ENCODE peak calls at places on chromosomes 1 and 21, in eight cellular contexts. One of them, this sample, is unnamed.

GRCh38 chr1:21317035-21317689 is 26.9 kb upstream of the ECE1 start:
- DNase-seq in body of pancreas: peak; percentile 87
- DNase-seq in endodermal cell: no peak
- DNase-seq in NB4: peak; percentile 53
- DNase-seq in cardiac muscle cell: peak; percentile 78
- DNase-seq in left lung: peak; percentile 92
- DNase-seq in AG04449: no peak
- DNase-seq in GM20000: no peak
- DNase-seq in this sample: no peak

GRCh38 chr1:89598450-89599331 is 34.2 kb upstream of the LRRC8C start:
- DNase-seq in body of pancreas: no peak
- DNase-seq in endodermal cell: no peak
- DNase-seq in NB4: peak; percentile 52
- DNase-seq in cardiac muscle cell: peak; percentile 66
- DNase-seq in left lung: no peak
- DNase-seq in AG04449: no peak
- DNase-seq in GM20000: peak; percentile 46
- DNase-seq in this sample: no peak

GRCh38 chr1:160410412-160411005 is 10.1 kb downstream of the VANGL2 start:
- DNase-seq in body of pancreas: no peak
- DNase-seq in endodermal cell: no peak
- DNase-seq in NB4: no peak
- DNase-seq in cardiac muscle cell: peak; percentile 46
- DNase-seq in left lung: peak; percentile 59
- DNase-seq in AG04449: no peak
- DNase-seq in GM20000: no peak
- DNase-seq in this sample: no peak

GRCh38 chr1:54559111-54559548 is 11.1 kb downstream of the ACOT11 start:
- DNase-seq in body of pancreas: no peak
- DNase-seq in endodermal cell: no peak
- DNase-seq in NB4: no peak
- DNase-seq in cardiac muscle cell: no peak
- DNase-seq in left lung: peak; percentile 55
- DNase-seq in AG04449: no peak
- DNase-seq in GM20000: no peak
- DNase-seq in this sample: no peak

GRCh38 chr1:23215751-23216449 is 1.4 kb downstream of the HTR1D start:
- DNase-seq in body of pancreas: no peak
- DNase-seq in endodermal cell: peak; percentile 70
- DNase-seq in NB4: peak; percentile 9
- DNase-seq in cardiac muscle cell: no peak
- DNase-seq in left lung: no peak
- DNase-seq in AG04449: no peak
- DNase-seq in GM20000: no peak
- DNase-seq in this sample: no peak

GRCh38 chr1:167474191-167474641 is 44.1 kb downstream of the CD247 start:
- DNase-seq in body of pancreas: no peak
- DNase-seq in endodermal cell: peak; percentile 28
- DNase-seq in NB4: no peak
- DNase-seq in cardiac muscle cell: no peak
- DNase-seq in left lung: no peak
- DNase-seq in AG04449: no peak
- DNase-seq in GM20000: no peak
- DNase-seq in this sample: no peak

GRCh38 chr1:1348420-1349255 is 580 bp downstream of the DVL1 start:
- DNase-seq in body of pancreas: peak; percentile 63
- DNase-seq in endodermal cell: peak; percentile 73
- DNase-seq in NB4: peak; percentile 59
- DNase-seq in cardiac muscle cell: peak; percentile 54
- DNase-seq in left lung: peak; percentile 85
- DNase-seq in AG04449: no peak
- DNase-seq in GM20000: no peak
- DNase-seq in this sample: no peak

GRCh38 chr1:151613275-151613867 is 1.5 kb downstream of the SNX27 start:
- DNase-seq in body of pancreas: no peak
- DNase-seq in endodermal cell: peak; percentile 61
- DNase-seq in NB4: peak; percentile 39
- DNase-seq in cardiac muscle cell: no peak
- DNase-seq in left lung: no peak
- DNase-seq in AG04449: no peak
- DNase-seq in GM20000: no peak
- DNase-seq in this sample: no peak

GRCh38 chr1:92808353-92808752 is 23.4 kb upstream of the EVI5 start:
- DNase-seq in body of pancreas: no peak
- DNase-seq in endodermal cell: no peak
- DNase-seq in NB4: no peak
- DNase-seq in cardiac muscle cell: no peak
- DNase-seq in left lung: no peak
- DNase-seq in AG04449: no peak
- DNase-seq in GM20000: no peak
- DNase-seq in this sample: no peak

GRCh38 chr1:167913895-167914502 is at the start of gene ADCY10:
- DNase-seq in body of pancreas: no peak
- DNase-seq in endodermal cell: no peak
- DNase-seq in NB4: no peak
- DNase-seq in cardiac muscle cell: no peak
- DNase-seq in left lung: no peak
- DNase-seq in AG04449: no peak
- DNase-seq in GM20000: no peak
- DNase-seq in this sample: no peak

GRCh38 chr1:66464802-66465201 is 69.2 kb upstream of the SGIP1 start:
- DNase-seq in body of pancreas: no peak
- DNase-seq in endodermal cell: no peak
- DNase-seq in NB4: no peak
- DNase-seq in cardiac muscle cell: peak; percentile 77
- DNase-seq in left lung: no peak
- DNase-seq in AG04449: peak; percentile 98
- DNase-seq in GM20000: no peak
- DNase-seq in this sample: no peak

GRCh38 chr1:38137164-38137563 is 90.6 kb upstream of the POU3F1 start:
- DNase-seq in body of pancreas: no peak
- DNase-seq in endodermal cell: no peak
- DNase-seq in NB4: no peak
- DNase-seq in cardiac muscle cell: no peak
- DNase-seq in left lung: no peak
- DNase-seq in AG04449: no peak
- DNase-seq in GM20000: no peak
- DNase-seq in this sample: no peak

GRCh38 chr21:44614161-44614631 is 2.3 kb downstream of the KRTAP10-8 start:
- DNase-seq in body of pancreas: no peak
- DNase-seq in endodermal cell: no peak
- DNase-seq in NB4: no peak
- DNase-seq in cardiac muscle cell: no peak
- DNase-seq in left lung: peak; percentile 60
- DNase-seq in AG04449: no peak
- DNase-seq in GM20000: no peak
- DNase-seq in this sample: no peak

GRCh38 chr1:229058111-229058551 is 212.8 kb upstream of the RAB4A start:
- DNase-seq in body of pancreas: peak; percentile 60
- DNase-seq in endodermal cell: no peak
- DNase-seq in NB4: no peak
- DNase-seq in cardiac muscle cell: no peak
- DNase-seq in left lung: no peak
- DNase-seq in AG04449: no peak
- DNase-seq in GM20000: no peak
- DNase-seq in this sample: no peak

GRCh38 chr1:15177710-15178166 is 24.2 kb downstream of the TMEM51 start:
- DNase-seq in body of pancreas: no peak
- DNase-seq in endodermal cell: no peak
- DNase-seq in NB4: peak; percentile 19
- DNase-seq in cardiac muscle cell: peak; percentile 48
- DNase-seq in left lung: no peak
- DNase-seq in AG04449: no peak
- DNase-seq in GM20000: no peak
- DNase-seq in this sample: no peak

GRCh38 chr1:89791064-89791721 is 29.6 kb upstream of the LRRC8D start:
- DNase-seq in body of pancreas: no peak
- DNase-seq in endodermal cell: no peak
- DNase-seq in NB4: no peak
- DNase-seq in cardiac muscle cell: no peak
- DNase-seq in left lung: no peak
- DNase-seq in AG04449: no peak
- DNase-seq in GM20000: no peak
- DNase-seq in this sample: no peak

GRCh38 chr1:202170726-202171125 is 10.3 kb upstream of the PTPN7 start:
- DNase-seq in body of pancreas: no peak
- DNase-seq in endodermal cell: no peak
- DNase-seq in NB4: peak; percentile 37
- DNase-seq in cardiac muscle cell: no peak
- DNase-seq in left lung: no peak
- DNase-seq in AG04449: no peak
- DNase-seq in GM20000: no peak
- DNase-seq in this sample: no peak

GRCh38 chr1:58997637-58998036 is 213.8 kb upstream of the JUN start:
- DNase-seq in body of pancreas: no peak
- DNase-seq in endodermal cell: peak; percentile 22
- DNase-seq in NB4: no peak
- DNase-seq in cardiac muscle cell: peak; percentile 18
- DNase-seq in left lung: no peak
- DNase-seq in AG04449: no peak
- DNase-seq in GM20000: no peak
- DNase-seq in this sample: no peak

DNA sequence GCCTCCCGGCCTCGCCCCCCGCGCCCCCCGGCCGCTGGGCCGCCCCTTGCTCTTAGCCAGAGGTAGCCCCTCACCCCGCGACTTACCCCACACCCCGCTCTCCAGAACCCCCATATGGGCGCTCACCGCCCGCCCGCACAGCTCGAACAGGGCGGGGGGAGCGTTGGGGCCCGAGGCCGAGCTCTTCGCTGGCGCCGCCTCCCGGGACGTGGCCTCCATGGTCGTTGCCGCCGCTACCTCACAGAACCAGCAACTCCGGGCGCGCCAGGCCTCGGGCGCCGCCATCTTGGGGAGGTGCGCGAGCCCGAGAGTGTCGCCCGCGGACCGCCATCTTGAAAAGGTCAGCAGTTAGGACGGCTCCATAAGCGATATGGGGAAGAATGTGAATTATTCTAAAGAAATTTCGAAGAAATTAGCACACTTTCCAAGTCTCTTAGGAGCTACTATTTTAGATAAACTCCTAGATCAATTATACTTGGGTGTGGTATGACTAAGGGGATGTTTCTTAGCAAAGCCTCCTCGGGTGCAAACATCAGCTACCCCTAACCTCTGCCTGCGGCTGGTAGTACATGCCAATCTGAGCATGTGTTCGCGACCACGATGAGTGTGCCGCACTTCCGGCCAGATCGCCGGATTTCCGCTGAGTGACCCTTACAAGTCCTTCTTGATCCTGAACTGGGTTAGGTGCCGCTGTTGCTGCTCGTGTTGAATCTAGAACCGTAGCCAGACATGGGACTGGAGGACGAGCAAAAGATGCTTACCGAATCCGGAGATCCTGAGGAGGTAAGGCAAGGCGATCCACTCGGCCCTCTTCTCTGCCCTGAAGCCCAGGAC is at the start of the genes LRRC41 and UQCRH:
- DNase-seq in body of pancreas: peak; percentile 95
- DNase-seq in endodermal cell: peak; percentile 97
- DNase-seq in NB4: peak; percentile 98
- DNase-seq in cardiac muscle cell: peak; percentile 98
- DNase-seq in left lung: peak; percentile 97
- DNase-seq in AG04449: peak; percentile 89
- DNase-seq in GM20000: peak; percentile 94
- DNase-seq in this sample: peak; percentile 89
- TF ChIP-seq CTCF in body of pancreas: no peak
- TF ChIP-seq CTCF in endodermal cell: no peak
- TF ChIP-seq CTCF in NB4: no peak
- TF ChIP-seq CTCF in cardiac muscle cell: no peak
- TF ChIP-seq CTCF in left lung: no peak
- TF ChIP-seq CTCF in AG04449: peak; percentile 2
- TF ChIP-seq CTCF in GM20000: no peak
- TF ChIP-seq CTCF in this sample: no peak

GRCh38 chr1:31765041-31765467 is 914 bp upstream of the ADGRB2 start:
- DNase-seq in body of pancreas: no peak
- DNase-seq in endodermal cell: peak; percentile 80
- DNase-seq in NB4: peak; percentile 62
- DNase-seq in cardiac muscle cell: peak; percentile 45
- DNase-seq in left lung: peak; percentile 34
- DNase-seq in AG04449: no peak
- DNase-seq in GM20000: peak; percentile 52
- DNase-seq in this sample: no peak
- TF ChIP-seq CTCF in body of pancreas: no peak
- TF ChIP-seq CTCF in endodermal cell: peak; percentile 60
- TF ChIP-seq CTCF in NB4: peak; percentile 42
- TF ChIP-seq CTCF in cardiac muscle cell: peak; percentile 51
- TF ChIP-seq CTCF in left lung: no peak
- TF ChIP-seq CTCF in AG04449: peak; percentile 5
- TF ChIP-seq CTCF in GM20000: no peak
- TF ChIP-seq CTCF in this sample: no peak

DNA sequence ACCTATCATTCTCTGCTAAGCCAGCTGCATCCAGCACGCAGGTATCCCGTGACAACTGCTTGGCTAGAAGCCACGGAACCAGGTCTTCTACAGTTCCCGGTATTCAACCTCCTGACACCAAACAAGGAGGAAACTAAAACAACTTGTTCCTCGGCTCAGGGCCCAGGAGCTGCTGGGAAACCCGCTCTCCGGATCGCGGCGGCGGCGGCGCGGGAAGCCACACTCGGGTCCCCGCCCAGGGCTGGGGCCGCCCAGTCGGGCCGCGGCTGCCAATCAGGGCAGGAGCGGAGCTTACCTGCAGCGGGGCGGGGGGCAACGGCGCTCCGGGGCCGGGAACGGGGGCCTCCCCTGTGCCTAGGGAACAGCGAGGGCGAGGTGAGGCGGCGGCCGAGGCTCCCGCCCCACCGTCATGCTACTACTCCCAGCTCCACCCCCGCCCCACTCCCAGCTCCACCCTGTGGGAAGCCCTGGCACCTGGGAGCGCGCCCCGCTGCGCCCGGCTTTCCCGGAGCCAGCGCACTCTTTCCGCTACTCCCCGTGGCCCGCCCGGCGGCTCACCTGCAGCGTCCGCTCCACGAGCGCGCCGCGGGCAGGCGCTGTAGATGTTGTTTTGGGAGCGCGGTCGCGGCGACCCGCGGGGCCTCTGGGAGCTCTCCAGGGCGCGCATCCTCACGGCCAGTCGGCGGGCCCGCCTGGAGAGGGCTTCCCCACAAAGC is 12.1 kb downstream of the IL24 start:
- DNase-seq in body of pancreas: peak; percentile 94
- DNase-seq in endodermal cell: peak; percentile 90
- DNase-seq in NB4: no peak
- DNase-seq in cardiac muscle cell: no peak
- DNase-seq in left lung: peak; percentile 94
- DNase-seq in AG04449: no peak
- DNase-seq in GM20000: peak; percentile 42
- DNase-seq in this sample: no peak
- TF ChIP-seq CTCF in body of pancreas: no peak
- TF ChIP-seq CTCF in endodermal cell: peak; percentile 2
- TF ChIP-seq CTCF in NB4: no peak
- TF ChIP-seq CTCF in cardiac muscle cell: no peak
- TF ChIP-seq CTCF in left lung: no peak
- TF ChIP-seq CTCF in AG04449: no peak
- TF ChIP-seq CTCF in GM20000: peak; percentile 9
- TF ChIP-seq CTCF in this sample: no peak

GRCh38 chr1:43976045-43976444 is 1.3 kb downstream of the ATP6V0B start:
- DNase-seq in body of pancreas: no peak
- DNase-seq in endodermal cell: no peak
- DNase-seq in NB4: no peak
- DNase-seq in cardiac muscle cell: no peak
- DNase-seq in left lung: no peak
- DNase-seq in AG04449: no peak
- DNase-seq in GM20000: no peak
- DNase-seq in this sample: no peak
- TF ChIP-seq CTCF in body of pancreas: no peak
- TF ChIP-seq CTCF in endodermal cell: peak; percentile 36
- TF ChIP-seq CTCF in NB4: no peak
- TF ChIP-seq CTCF in cardiac muscle cell: no peak
- TF ChIP-seq CTCF in left lung: no peak
- TF ChIP-seq CTCF in AG04449: no peak
- TF ChIP-seq CTCF in GM20000: no peak
- TF ChIP-seq CTCF in this sample: no peak